ENCODE peak calls at places on chromosome 10, in nine cellular contexts. H is NCI-H524; N is islet precursor cell; B is cerebellar cortex; D is tibial nerve; W is non-pigmented ciliary epithelial cell; O is COR-L47; C is SK-MEL-5; F is effector memory CD4-positive, alpha-beta T cell. J is an unnamed sample.

GRCh38 chr10:117442944-117443676 is 67.9 kb upstream of the PDZD8 start:
- DNase-seq in H (no peak), N (peak), B (peak), D (peak), W (no peak), O (peak), C (peak), F (no peak), J (peak)

GRCh38 chr10:5490698-5491464 is 8.5 kb downstream of the CALML5 start:
- DNase-seq in H (no peak), N (no peak), B (no peak), D (no peak), W (no peak), O (no peak), C (no peak), F (no peak), J (no peak)

GRCh38 chr10:7767209-7767608 is 20.6 kb downstream of the KIN start:
- DNase-seq in H (no peak), N (no peak), B (no peak), D (no peak), W (peak), O (no peak), C (peak), F (no peak), J (no peak)

GRCh38 chr10:1678084-1678483 is 59.2 kb downstream of the ADARB2 start:
- DNase-seq in H (no peak), N (no peak), B (no peak), D (no peak), W (no peak), O (no peak), C (no peak), F (no peak), J (no peak)

GRCh38 chr10:78996449-78997129 is 72.2 kb upstream of the ZMIZ1 start:
- DNase-seq in H (no peak), N (no peak), B (no peak), D (no peak), W (no peak), O (no peak), C (no peak), F (no peak), J (no peak)

GRCh38 chr10:135601-136464 is 578 bp downstream of the ZMYND11 start:
- DNase-seq in H (no peak), N (peak), B (peak), D (peak), W (no peak), O (no peak), C (peak), F (peak), J (peak)

GRCh38 chr10:27637601-27638000 is 108.0 kb downstream of the MKX start:
- DNase-seq in H (no peak), N (no peak), B (no peak), D (no peak), W (no peak), O (no peak), C (no peak), F (no peak), J (no peak)

GRCh38 chr10:78357673-78358206 is 324.1 kb downstream of the RPS24 start:
- DNase-seq in H (no peak), N (no peak), B (no peak), D (no peak), W (no peak), O (no peak), C (no peak), F (no peak), J (no peak)

GRCh38 chr10:46550076-46550790 is 6.2 kb downstream of the GPRIN2 start:
- DNase-seq in H (no peak), N (peak), B (no peak), D (peak), W (no peak), O (no peak), C (no peak), F (no peak), J (no peak)

GRCh38 chr10:132165416-132165980 is 21.2 kb upstream of the DPYSL4 start:
- DNase-seq in H (no peak), N (no peak), B (no peak), D (no peak), W (no peak), O (no peak), C (no peak), F (no peak), J (no peak)

GRCh38 chr10:122306282-122306681 is 35.2 kb downstream of the BTBD16 start:
- DNase-seq in H (no peak), N (peak), B (no peak), D (no peak), W (no peak), O (no peak), C (no peak), F (no peak), J (no peak)

GRCh38 chr10:83957168-83957750 is 182.1 kb upstream of the GHITM start:
- DNase-seq in H (no peak), N (no peak), B (no peak), D (no peak), W (no peak), O (no peak), C (no peak), F (no peak), J (no peak)

GRCh38 chr10:94129393-94130130 is 135.8 kb downstream of the PLCE1 start:
- DNase-seq in H (no peak), N (peak), B (no peak), D (no peak), W (no peak), O (no peak), C (no peak), F (no peak), J (no peak)

GRCh38 chr10:11473128-11473760 is 138.2 kb downstream of the USP6NL start:
- DNase-seq in H (no peak), N (peak), B (no peak), D (no peak), W (no peak), O (no peak), C (no peak), F (no peak), J (no peak)

GRCh38 chr10:84447701-84448400 is 119.5 kb downstream of the CCSER2 start:
- DNase-seq in H (no peak), N (no peak), B (peak), D (no peak), W (no peak), O (no peak), C (no peak), F (no peak), J (no peak)

GRCh38 chr10:74114041-74114448 is 36.6 kb downstream of the AP3M1 start:
- DNase-seq in H (no peak), N (no peak), B (peak), D (no peak), W (no peak), O (no peak), C (no peak), F (no peak), J (no peak)

GRCh38 chr10:6473430-6473829 is 106.6 kb downstream of the PRKCQ start:
- DNase-seq in H (no peak), N (no peak), B (no peak), D (no peak), W (no peak), O (no peak), C (no peak), F (peak), J (peak)

GRCh38 chr10:29636178-29636577 is 1.4 kb upstream of the SVIL start:
- DNase-seq in H (no peak), N (no peak), B (no peak), D (no peak), W (no peak), O (no peak), C (no peak), F (no peak), J (no peak)

GRCh38 chr10:95254629-95255028 is 36.2 kb downstream of the PDLIM1 start:
- DNase-seq in H (no peak), N (peak), B (no peak), D (no peak), W (no peak), O (no peak), C (no peak), F (no peak), J (no peak)

GRCh38 chr10:24465899-24466615 is 257.1 kb downstream of the KIAA1217 start:
- DNase-seq in H (no peak), N (peak), B (no peak), D (no peak), W (peak), O (no peak), C (peak), F (peak), J (no peak)

J was measured in activated gamma-delta T cell treated with anti-CD3 and anti-CD28 coated beads, Interleukin-2, amount 50 U/mL, for 16 hours.